ENCODE peak calls at places on chromosomes 12 and 14, in four cellular contexts. F is lower leg skin; R is neural progenitor cell; T is CD8-positive, alpha-beta T cell. Z is an unnamed sample.

GRCh38 chr12:69105101-69105613 is 134.2 kb upstream of the CPSF6 start:
- DNase-seq in F (no peak), R (peak; percentile 32), T (no peak), Z (no peak)

GRCh38 chr12:113232787-113233585 is 11.7 kb downstream of the TPCN1 start:
- DNase-seq in R (peak; percentile 57), F (peak; percentile 92), T (peak; percentile 74), Z (peak; percentile 67)

GRCh38 chr14:67773844-67774377 is 42.5 kb downstream of the ZFYVE26 start:
- DNase-seq in T (no peak), R (no peak), F (no peak), Z (no peak)

GRCh38 chr12:19546611-19547162 is 107.4 kb downstream of the AEBP2 start:
- DNase-seq in R (no peak), T (no peak), F (no peak), Z (peak; percentile 44)

GRCh38 chr12:132966676-132967415 is 10.7 kb upstream of the ZNF605 start:
- DNase-seq in R (no peak), F (peak; percentile 49), T (no peak), Z (no peak)

GRCh38 chr14:70515796-70516195 is 19.0 kb downstream of the ADAM20 start:
- DNase-seq in R (no peak), F (no peak), T (no peak), Z (no peak)

GRCh38 chr14:102848830-102849521 is 71.7 kb downstream of the TRAF3 start:
- DNase-seq in F (no peak), T (no peak), R (no peak), Z (peak; percentile 49)

GRCh38 chr12:95443458-95443857 is 30.5 kb upstream of the METAP2 start:
- DNase-seq in R (peak; percentile 76), F (no peak), T (no peak), Z (no peak)

GRCh38 chr14:101721111-101721510 is 40.4 kb upstream of the PPP2R5C start:
- DNase-seq in F (no peak), T (peak; percentile 35), R (no peak), Z (no peak)

GRCh38 chr12:109678732-109679131 is 34.9 kb upstream of the FAM222A start:
- DNase-seq in R (peak; percentile 53), T (no peak), F (no peak), Z (no peak)

GRCh38 chr12:75162845-75163244 is 46.8 kb downstream of the KCNC2 start:
- DNase-seq in F (no peak), R (no peak), T (no peak), Z (no peak)

GRCh38 chr12:81727387-81727786 is 31.8 kb downstream of the PPFIA2 start:
- DNase-seq in T (no peak), F (no peak), R (no peak), Z (no peak)

GRCh38 chr12:81726634-81727033 is 32.5 kb downstream of the PPFIA2 start:
- DNase-seq in F (no peak), T (no peak), R (peak; percentile 66), Z (no peak)

GRCh38 chr12:81722004-81722403 is 37.1 kb downstream of the PPFIA2 start:
- DNase-seq in R (no peak), T (no peak), F (no peak), Z (no peak)

GRCh38 chr12:81723361-81723760 is 35.8 kb downstream of the PPFIA2 start:
- DNase-seq in F (no peak), T (no peak), R (no peak), Z (no peak)
- TF ChIP-seq CTCF in F (no peak), T (no peak), R (no peak), Z (no peak)

GRCh38 chr14:94451091-94451751 is 1.4 kb downstream of the SERPINA11 start:
- DNase-seq in R (peak; percentile 30), F (peak; percentile 46), T (no peak), Z (no peak)
- H3K4me3 ChIP-seq in R (no peak overlapping the region), F (no peak overlapping the region), T (no peak overlapping the region), Z (no peak overlapping the region)

GRCh38 chr14:55841625-55842024 is 261.6 kb downstream of the KTN1 start:
- DNase-seq in R (no peak), F (no peak), T (no peak), Z (no peak)

GRCh38 chr14:55845963-55846851 is 266.2 kb downstream of the KTN1 start:
- DNase-seq in T (no peak), R (no peak), F (no peak), Z (no peak)

GRCh38 chr14:55846852-55847471 is 267.0 kb downstream of the KTN1 start:
- DNase-seq in F (peak; percentile 86), T (no peak), R (no peak), Z (peak; percentile 82)

GRCh38 chr14:55840821-55841220 is 260.8 kb downstream of the KTN1 start:
- DNase-seq in F (no peak), R (no peak), T (no peak), Z (no peak)

GRCh38 chr14:55843718-55844403 is 263.9 kb downstream of the KTN1 start:
- DNase-seq in T (no peak), F (no peak), R (no peak), Z (no peak)
- TF ChIP-seq CTCF in T (no peak), F (no peak), R (peak; percentile 36), Z (no peak)

GRCh38 chr14:33945329-33945728 is 5.5 kb downstream of the EGLN3 start:
- DNase-seq in T (no peak), F (no peak), R (no peak), Z (no peak)

GRCh38 chr14:33941727-33942126 is 9.1 kb downstream of the EGLN3 start:
- DNase-seq in F (no peak), R (no peak), T (no peak), Z (no peak)

GRCh38 chr14:33940561-33941011 is 10.3 kb downstream of the EGLN3 start:
- DNase-seq in T (no peak), R (no peak), F (no peak), Z (no peak)

GRCh38 chr14:33943484-33943883 is 7.4 kb downstream of the EGLN3 start:
- DNase-seq in R (no peak), F (no peak), T (no peak), Z (no peak)

DNA sequence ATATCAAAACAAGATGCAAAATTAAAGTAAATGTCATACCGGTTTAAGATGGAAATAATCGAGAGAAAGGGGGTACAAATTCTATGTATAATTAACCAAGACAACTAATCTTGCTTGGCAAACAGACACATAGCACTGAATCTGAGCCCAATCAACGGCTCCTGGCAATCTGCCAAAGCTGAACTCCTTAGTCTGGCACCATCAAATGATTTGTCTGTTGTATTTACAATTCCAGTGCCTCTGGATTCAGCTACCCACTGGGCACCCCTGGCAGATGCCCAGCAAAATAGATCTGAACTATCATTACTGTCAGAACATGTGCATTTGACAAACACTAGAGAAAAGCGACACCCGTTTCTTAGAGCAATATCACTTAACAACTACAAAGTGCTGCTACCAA is 7.8 kb downstream of the EGLN3 start:
- DNase-seq in R (no peak), T (no peak), F (no peak), Z (no peak)
- H3K4me3 ChIP-seq in R (no peak overlapping the region), T (no peak overlapping the region), F (no peak overlapping the region), Z (no peak overlapping the region)

Z was measured in tibial artery.